ENCODE peak calls at places on chromosomes 3 and 15, in seven cellular contexts. C is stimulated activated CD8-positive, alpha-beta memory T cell treated with anti-CD3 and anti-CD28 coated beads, Interleukin-7, amount 100 ng/mL, for 24 hours; M is keratinocyte; G is stimulated activated CD4-positive, alpha-beta T cell treated with anti-CD3 and anti-CD28 coated beads, Interleukin-2, amount 100 ng/mL, for 48 hours; I is stimulated activated naive CD8-positive, alpha-beta T cell treated with anti-CD3 and anti-CD28 coated beads, Interleukin-15, Interleukin-2, amounts not matched to agents 100 U/mL and 50 U/mL, for 24 hours; T is effector CD4-positive, alpha-beta T cell; N is effector memory CD8-positive, alpha-beta T cell. Q is an unnamed sample.

GRCh38 chr15:53611145-53611920 is 148.1 kb downstream of the WDR72 start:
- DNase-seq in C (no peak), M (no peak), G (no peak), I (no peak), T (no peak), N (no peak), Q (no peak)

GRCh38 chr3:13702226-13702820 is 153.4 kb downstream of the FBLN2 start:
- DNase-seq in C (no peak), M (no peak), G (no peak), I (no peak), T (no peak), N (no peak), Q (no peak)

GRCh38 chr3:117488983-117489382 is 779.4 kb downstream of the TUSC7 start:
- DNase-seq in C (no peak), M (no peak), G (no peak), I (no peak), T (no peak), N (no peak), Q (no peak)

GRCh38 chr3:107999215-107999775 is 91.5 kb downstream of the CD47 start:
- DNase-seq in C (no peak), M (no peak), G (no peak), I (no peak), T (no peak), N (no peak), Q (no peak)

GRCh38 chr3:132002039-132002438 is 32.8 kb downstream of the CPNE4 start:
- DNase-seq in C (no peak), M (no peak), G (no peak), I (no peak), T (no peak), N (no peak), Q (no peak)

GRCh38 chr3:23495507-23495906 is 292.4 kb downstream of the UBE2E2 start:
- DNase-seq in C (no peak), M (no peak), G (no peak), I (no peak), T (no peak), N (no peak), Q (no peak)

GRCh38 chr3:191762323-191762960 is 301.5 kb downstream of the PYDC2 start:
- DNase-seq in C (no peak), M (no peak), G (no peak), I (no peak), T (no peak), N (no peak), Q (no peak)

GRCh38 chr3:124584552-124585391 is 145.5 kb upstream of the UMPS start:
- DNase-seq in C (peak; percentile 4), M (no peak), G (peak; percentile 15), I (peak; percentile 33), T (peak; percentile 10), N (no peak), Q (peak; percentile 35)

GRCh38 chr3:39960515-39961403 is 151.3 kb downstream of the MYRIP start:
- DNase-seq in C (no peak), M (no peak), G (no peak), I (no peak), T (no peak), N (no peak), Q (no peak)

GRCh38 chr3:72380193-72380592 is 468.1 kb downstream of the SHQ1 start:
- DNase-seq in C (no peak), M (no peak), G (no peak), I (no peak), T (no peak), N (no peak), Q (no peak)

GRCh38 chr3:16171825-16172224 is 2.7 kb upstream of the GALNT15 start:
- DNase-seq in C (no peak), M (no peak), G (no peak), I (no peak), T (no peak), N (no peak), Q (no peak)

GRCh38 chr15:58260186-58260910 is 122.2 kb downstream of the AQP9 start:
- DNase-seq in C (no peak), M (no peak), G (no peak), I (no peak), T (no peak), N (no peak), Q (no peak)

GRCh38 chr15:38721549-38721948 is 156.9 kb upstream of the RASGRP1 start:
- DNase-seq in C (no peak), M (no peak), G (no peak), I (no peak), T (no peak), N (no peak), Q (no peak)

GRCh38 chr3:8506611-8507061 is 5.0 kb downstream of the LMCD1 start:
- DNase-seq in C (no peak), M (no peak), G (no peak), I (no peak), T (no peak), N (no peak), Q (no peak)

GRCh38 chr15:83275412-83275811 is 9.1 kb downstream of the BNC1 start:
- DNase-seq in C (no peak), M (no peak), G (no peak), I (no peak), T (no peak), N (no peak), Q (no peak)

GRCh38 chr15:58015565-58015964 is 49.9 kb downstream of the ALDH1A2 start:
- DNase-seq in C (no peak), M (no peak), G (no peak), I (no peak), T (no peak), N (no peak), Q (no peak)

GRCh38 chr15:40092416-40093223 is 16.1 kb downstream of the BMF start:
- DNase-seq in C (no peak), M (no peak), G (no peak), I (no peak), T (no peak), N (no peak), Q (no peak)

GRCh38 chr3:2247831-2248230 is 149.2 kb downstream of the CNTN4 start:
- DNase-seq in C (no peak), M (no peak), G (no peak), I (no peak), T (no peak), N (no peak), Q (no peak)